ENCODE peak calls at places on chromosomes 5 and 9, in six cellular contexts. T is stimulated activated CD4-positive, alpha-beta T cell treated with anti-CD3 and anti-CD28 coated beads, Interleukin-1b, Interleukin-23, amount 100 ng/mL, for 48 hours; F is AG09319; U is NCI-H1092 treated with DMSO at 0.1 percent for 48 hours; W is left ventricle myocardium inferior; I is fibroblast of villous mesenchyme. Z is an unnamed sample.

GRCh38 chr9:122095010-122095767 is 2.1 kb upstream of the TTLL11 start:
- DNase-seq in I (peak), F (no peak), W (no peak), T (peak), U (peak), Z (peak)

GRCh38 chr9:126128494-126129142 is 198.0 kb upstream of the MVB12B start:
- DNase-seq in T (no peak), U (no peak), W (no peak), F (no peak), I (no peak), Z (no peak)

GRCh38 chr5:61023131-61023530 is 78.1 kb downstream of the NDUFAF2 start:
- DNase-seq in W (no peak), F (no peak), T (no peak), I (peak), U (no peak), Z (no peak)

GRCh38 chr5:169635933-169636332 is 1.1 kb upstream of the DOCK2 start:
- DNase-seq in T (no peak), I (no peak), F (no peak), U (no peak), W (no peak), Z (no peak)

GRCh38 chr5:79263290-79263689 is 27.4 kb downstream of the JMY start:
- DNase-seq in I (no peak), U (no peak), W (no peak), T (no peak), F (no peak), Z (no peak)

GRCh38 chr5:180787025-180787424 is 15.6 kb downstream of the MGAT1 start:
- DNase-seq in I (no peak), U (no peak), W (no peak), F (no peak), T (no peak), Z (no peak)

GRCh38 chr5:25540628-25541027 is 895.9 kb upstream of the CDH10 start:
- DNase-seq in U (no peak), T (no peak), F (no peak), I (no peak), W (no peak), Z (no peak)

GRCh38 chr5:33088176-33088575 is 352.6 kb upstream of the TARS1 start:
- DNase-seq in F (no peak), W (no peak), U (no peak), T (no peak), I (no peak), Z (no peak)

GRCh38 chr5:31531543-31531887 is 378 bp downstream of the DROSHA start:
- DNase-seq in F (no peak), W (no peak), T (peak), I (peak), U (peak), Z (no peak)

GRCh38 chr9:108473209-108474112 is 382.3 kb downstream of the ACTL7B start:
- DNase-seq in I (peak), U (peak), W (no peak), T (no peak), F (peak), Z (no peak)

GRCh38 chr5:7897014-7897600 is 28.2 kb downstream of the MTRR start:
- DNase-seq in W (no peak), F (no peak), I (peak), T (no peak), U (peak), Z (peak)

GRCh38 chr9:93582550-93582949 is 6.2 kb downstream of the PHF2 start:
- DNase-seq in U (no peak), F (no peak), I (no peak), T (no peak), W (no peak), Z (no peak)

GRCh38 chr9:117718085-117718484 is 13.9 kb downstream of the TLR4 start:
- DNase-seq in F (no peak), I (peak), W (no peak), T (no peak), U (no peak), Z (no peak)

GRCh38 chr9:132209263-132209662 is 47.4 kb downstream of the NTNG2 start:
- DNase-seq in U (no peak), I (no peak), W (no peak), F (no peak), T (no peak), Z (no peak)